ENCODE peak calls at places on chromosomes 13 and 19, in four cellular contexts. One of them, this sample, is unnamed.

GRCh38 chr19:53536223-53536543 is 1.8 kb upstream of the ZNF331 start:
- DNase-seq in AG09309: no peak
- DNase-seq in fibroblast of lung: no peak
- DNase-seq in fibroblast of pulmonary artery: no peak
- DNase-seq in this sample: no peak

GRCh38 chr13:31722684-31723083 is 16.6 kb upstream of the RXFP2 start:
- DNase-seq in fibroblast of lung: peak
- DNase-seq in AG09309: no peak
- DNase-seq in fibroblast of pulmonary artery: peak
- DNase-seq in this sample: peak

GRCh38 chr19:45598267-45599011 is 3.6 kb downstream of the GPR4 start:
- DNase-seq in fibroblast of lung: no peak
- DNase-seq in fibroblast of pulmonary artery: peak
- DNase-seq in AG09309: no peak
- DNase-seq in this sample: peak

GRCh38 chr13:102838982-102839381 is 6.8 kb upstream of the ERCC5 start:
- DNase-seq in AG09309: no peak
- DNase-seq in fibroblast of lung: no peak
- DNase-seq in fibroblast of pulmonary artery: peak
- DNase-seq in this sample: no peak

GRCh38 chr19:18117692-18118378 is 20.3 kb downstream of the MAST3 start:
- DNase-seq in AG09309: no peak
- DNase-seq in fibroblast of pulmonary artery: peak
- DNase-seq in fibroblast of lung: peak
- DNase-seq in this sample: peak

GRCh38 chr13:81017525-81018152 is 676.7 kb upstream of the SPRY2 start:
- DNase-seq in AG09309: peak
- DNase-seq in fibroblast of lung: peak
- DNase-seq in fibroblast of pulmonary artery: peak
- DNase-seq in this sample: peak

GRCh38 chr19:13712767-13713201 is 51.5 kb upstream of the MRI1 start:
- DNase-seq in AG09309: no peak
- DNase-seq in fibroblast of lung: peak
- DNase-seq in fibroblast of pulmonary artery: no peak
- DNase-seq in this sample: no peak

GRCh38 chr13:19882231-19882630 is 18.8 kb upstream of the ZMYM5 start:
- DNase-seq in fibroblast of pulmonary artery: no peak
- DNase-seq in AG09309: no peak
- DNase-seq in fibroblast of lung: no peak
- DNase-seq in this sample: no peak

GRCh38 chr13:25137624-25137892 is 34.5 kb downstream of the AMER2 start:
- DNase-seq in AG09309: no peak
- DNase-seq in fibroblast of pulmonary artery: no peak
- DNase-seq in fibroblast of lung: no peak
- DNase-seq in this sample: no peak

GRCh38 chr13:43129511-43130130 is 106.2 kb downstream of the DNAJC15 start:
- DNase-seq in AG09309: no peak
- DNase-seq in fibroblast of lung: peak
- DNase-seq in fibroblast of pulmonary artery: no peak
- DNase-seq in this sample: no peak

GRCh38 chr13:110156186-110157065 is 150.5 kb downstream of the COL4A1 start:
- DNase-seq in fibroblast of lung: peak
- DNase-seq in fibroblast of pulmonary artery: no peak
- DNase-seq in AG09309: no peak
- DNase-seq in this sample: peak

GRCh38 chr13:50393641-50394040 is 378.4 kb downstream of the KCNRG start:
- DNase-seq in AG09309: no peak
- DNase-seq in fibroblast of lung: peak
- DNase-seq in fibroblast of pulmonary artery: peak
- DNase-seq in this sample: peak

GRCh38 chr13:44302948-44303575 is 70.6 kb upstream of the SERP2 start:
- DNase-seq in fibroblast of lung: peak
- DNase-seq in fibroblast of pulmonary artery: peak
- DNase-seq in AG09309: no peak
- DNase-seq in this sample: no peak

GRCh38 chr13:31160857-31161582 is 684 bp downstream of the HSPH1 start:
- DNase-seq in fibroblast of pulmonary artery: peak
- DNase-seq in AG09309: no peak
- DNase-seq in fibroblast of lung: peak
- DNase-seq in this sample: peak

GRCh38 chr19:40658031-40658430 is 32.4 kb downstream of the NUMBL start:
- DNase-seq in AG09309: no peak
- DNase-seq in fibroblast of lung: no peak
- DNase-seq in fibroblast of pulmonary artery: no peak
- DNase-seq in this sample: no peak

GRCh38 chr19:2540646-2541454 is 64.9 kb downstream of the GADD45B start:
- DNase-seq in AG09309: peak
- DNase-seq in fibroblast of lung: peak
- DNase-seq in fibroblast of pulmonary artery: peak
- DNase-seq in this sample: peak
- TF ChIP-seq CTCF in AG09309: peak
- TF ChIP-seq CTCF in fibroblast of lung: peak
- TF ChIP-seq CTCF in fibroblast of pulmonary artery: peak
- TF ChIP-seq CTCF in this sample: peak

DNA sequence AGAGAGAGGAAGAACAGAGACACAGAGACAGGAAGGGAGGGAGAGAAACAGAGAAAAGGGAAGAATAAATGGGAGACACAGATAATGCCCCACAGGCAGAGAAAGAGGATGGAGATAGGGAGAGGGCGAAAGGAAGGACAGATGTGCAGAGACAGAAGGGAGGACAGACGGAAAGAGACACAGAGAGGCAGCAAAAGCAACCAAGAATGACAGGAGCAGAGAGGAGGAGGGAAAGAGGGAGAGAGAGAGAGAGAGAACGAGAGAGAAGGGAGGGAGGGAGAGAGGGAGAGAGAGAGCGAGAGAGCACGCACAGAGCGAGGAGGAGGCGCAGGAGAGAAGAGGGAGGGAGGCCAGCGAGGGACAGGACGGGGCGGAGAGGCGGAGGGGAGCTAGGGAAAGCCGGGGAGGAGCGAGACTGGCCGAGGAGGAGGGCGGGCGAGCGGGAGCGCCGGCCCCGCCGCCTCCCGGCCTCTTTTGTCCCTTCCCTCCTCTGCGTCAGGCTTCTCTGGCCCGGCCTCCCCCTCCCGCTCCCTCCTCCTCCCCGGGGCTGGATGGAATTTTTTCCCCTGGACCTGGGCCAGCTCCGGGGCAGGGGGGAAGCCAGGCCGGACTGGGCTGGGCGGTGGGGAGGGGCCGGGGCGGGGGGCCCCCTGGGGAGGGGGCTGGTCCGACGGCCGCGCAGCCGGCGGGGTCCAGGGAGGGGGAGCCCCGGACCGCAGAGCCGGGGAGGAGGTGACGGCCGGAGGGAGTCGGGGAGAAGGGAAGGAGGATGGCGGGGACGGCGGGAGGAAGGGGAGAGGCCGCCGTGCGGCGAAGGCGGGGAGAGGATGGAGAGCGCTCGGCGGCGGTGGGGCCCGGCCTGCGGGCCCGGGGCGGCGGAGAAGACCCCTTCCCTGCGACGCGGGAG is 4.2 kb upstream of the SPACA6 start:
- DNase-seq in fibroblast of pulmonary artery: peak
- DNase-seq in AG09309: peak
- DNase-seq in fibroblast of lung: peak
- DNase-seq in this sample: peak
- H3K4me3 ChIP-seq in fibroblast of pulmonary artery: peak
- H3K4me3 ChIP-seq in AG09309: peak
- H3K4me3 ChIP-seq in fibroblast of lung: peak
- H3K4me3 ChIP-seq in this sample: peak

DNA sequence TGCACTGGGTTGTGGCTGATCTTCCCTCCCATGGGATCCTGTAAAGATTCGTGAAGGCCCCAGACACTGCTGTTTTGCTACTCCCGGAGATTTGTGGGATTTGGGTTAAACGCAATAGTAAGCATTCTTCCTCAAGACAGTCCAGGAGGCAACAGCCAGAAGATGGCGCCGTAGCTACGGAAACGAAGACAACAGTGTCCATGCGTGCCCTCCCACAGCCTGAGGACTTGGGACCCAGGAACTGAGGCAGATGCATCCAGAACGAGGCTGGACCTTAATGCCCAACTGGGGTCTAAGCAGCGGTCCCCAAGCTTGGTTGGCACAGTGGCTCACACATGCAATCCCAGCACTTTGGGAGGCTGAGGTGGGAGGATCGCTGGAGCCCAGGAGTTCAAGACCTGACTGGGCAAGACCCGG is 57.6 kb upstream of the ZNF507 start:
- DNase-seq in fibroblast of lung: peak
- DNase-seq in fibroblast of pulmonary artery: peak
- DNase-seq in AG09309: peak
- DNase-seq in this sample: peak
- TF ChIP-seq CTCF in fibroblast of lung: peak
- TF ChIP-seq CTCF in fibroblast of pulmonary artery: peak
- TF ChIP-seq CTCF in AG09309: peak
- TF ChIP-seq CTCF in this sample: peak

GRCh38 chr19:8338835-8339234 is 4.2 kb downstream of the KANK3 start:
- DNase-seq in AG09309: no peak
- DNase-seq in fibroblast of lung: no peak
- DNase-seq in fibroblast of pulmonary artery: no peak
- DNase-seq in this sample: no peak

GRCh38 chr19:8342684-8343482 is at the start of gene KANK3:
- DNase-seq in fibroblast of lung: peak
- DNase-seq in fibroblast of pulmonary artery: peak
- DNase-seq in AG09309: peak
- DNase-seq in this sample: peak

GRCh38 chr19:8337728-8338127 is 5.3 kb downstream of the KANK3 start:
- DNase-seq in fibroblast of lung: no peak
- DNase-seq in fibroblast of pulmonary artery: no peak
- DNase-seq in AG09309: no peak
- DNase-seq in this sample: no peak

GRCh38 chr19:8342316-8342683 is 762 bp downstream of the KANK3 start:
- DNase-seq in fibroblast of lung: no peak
- DNase-seq in AG09309: no peak
- DNase-seq in fibroblast of pulmonary artery: no peak
- DNase-seq in this sample: no peak

GRCh38 chr19:8340341-8341096 is 2.5 kb downstream of the KANK3 start:
- DNase-seq in AG09309: no peak
- DNase-seq in fibroblast of pulmonary artery: peak
- DNase-seq in fibroblast of lung: no peak
- DNase-seq in this sample: no peak
- H3K4me3 ChIP-seq in AG09309: no peak
- H3K4me3 ChIP-seq in fibroblast of pulmonary artery: no peak
- H3K4me3 ChIP-seq in fibroblast of lung: no peak
- H3K4me3 ChIP-seq in this sample: no peak

GRCh38 chr19:8194528-8195275 is 14.5 kb upstream of the CERS4 start:
- DNase-seq in AG09309: no peak
- DNase-seq in fibroblast of pulmonary artery: no peak
- DNase-seq in fibroblast of lung: no peak
- DNase-seq in this sample: no peak

GRCh38 chr19:8196271-8196908 is 12.8 kb upstream of the CERS4 start:
- DNase-seq in fibroblast of pulmonary artery: no peak
- DNase-seq in AG09309: no peak
- DNase-seq in fibroblast of lung: no peak
- DNase-seq in this sample: no peak

GRCh38 chr19:8192227-8192820 is 16.8 kb upstream of the CERS4 start:
- DNase-seq in AG09309: no peak
- DNase-seq in fibroblast of lung: no peak
- DNase-seq in fibroblast of pulmonary artery: no peak
- DNase-seq in this sample: no peak
- TF ChIP-seq CTCF in AG09309: no peak
- TF ChIP-seq CTCF in fibroblast of lung: no peak
- TF ChIP-seq CTCF in fibroblast of pulmonary artery: no peak
- TF ChIP-seq CTCF in this sample: no peak

GRCh38 chr19:342801-343421 is 1.7 kb downstream of the MIER2 start:
- DNase-seq in fibroblast of lung: peak
- DNase-seq in fibroblast of pulmonary artery: peak
- DNase-seq in AG09309: peak
- DNase-seq in this sample: peak
- H3K4me3 ChIP-seq in fibroblast of lung: peak
- H3K4me3 ChIP-seq in fibroblast of pulmonary artery: peak
- H3K4me3 ChIP-seq in AG09309: peak
- H3K4me3 ChIP-seq in this sample: peak

GRCh38 chr19:55487884-55488687 is at the start of gene SSC5D:
- DNase-seq in fibroblast of pulmonary artery: peak
- DNase-seq in AG09309: no peak
- DNase-seq in fibroblast of lung: peak
- DNase-seq in this sample: peak

GRCh38 chr19:55485439-55486011 is 537 bp downstream of the NAT14 start:
- DNase-seq in fibroblast of pulmonary artery: no peak
- DNase-seq in AG09309: no peak
- DNase-seq in fibroblast of lung: no peak
- DNase-seq in this sample: no peak

GRCh38 chr19:55486971-55487883 is 1.0 kb upstream of the SSC5D start:
- DNase-seq in fibroblast of lung: peak
- DNase-seq in AG09309: peak
- DNase-seq in fibroblast of pulmonary artery: peak
- DNase-seq in this sample: peak

GRCh38 chr19:55484571-55485438 is at the start of gene NAT14:
- DNase-seq in AG09309: no peak
- DNase-seq in fibroblast of lung: peak
- DNase-seq in fibroblast of pulmonary artery: peak
- DNase-seq in this sample: peak

DNA sequence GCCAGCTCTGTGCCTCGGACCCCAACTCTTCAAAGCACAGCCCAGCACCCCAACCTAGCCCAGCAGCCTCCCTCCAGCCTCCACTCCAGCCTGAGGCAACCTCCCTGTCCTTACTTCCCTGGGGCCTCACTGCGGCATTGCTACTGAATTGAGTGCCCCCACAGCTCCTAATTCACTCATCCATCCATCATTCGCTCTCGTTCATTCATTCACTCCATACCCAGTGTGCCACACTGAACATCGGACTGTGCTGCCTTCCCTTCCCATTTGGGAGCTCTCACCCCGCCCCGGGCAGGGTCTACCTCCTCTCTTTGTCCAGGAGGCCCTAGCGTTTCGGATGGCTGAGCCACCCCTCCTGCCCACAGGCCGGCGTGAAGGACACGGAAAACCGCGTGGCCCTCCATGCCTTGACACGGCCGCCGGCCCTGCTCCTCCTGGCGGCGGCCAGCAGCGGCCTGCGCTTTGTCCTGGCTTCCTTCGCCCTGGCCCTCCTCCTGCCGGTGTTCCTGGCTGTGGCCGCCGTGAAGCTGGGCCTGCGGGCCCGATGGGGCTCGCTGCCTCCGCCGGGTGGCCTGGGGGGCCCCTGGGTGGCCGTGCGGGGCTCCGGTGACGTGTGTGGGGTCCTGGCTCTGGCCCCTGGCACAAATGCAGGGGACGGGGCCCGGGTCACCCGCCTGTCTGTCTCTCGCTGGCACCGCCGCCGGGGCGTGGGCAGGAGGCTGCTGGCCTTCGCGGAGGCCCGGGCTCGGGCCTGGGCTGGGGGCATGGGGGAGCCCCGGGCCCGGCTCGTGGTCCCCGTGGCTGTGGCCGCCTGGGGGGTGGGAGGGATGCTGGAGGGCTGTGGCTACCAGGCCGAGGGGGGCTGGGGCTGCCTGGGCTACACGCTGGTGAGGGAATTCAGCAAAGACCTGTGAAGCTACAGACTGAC is 1.3 kb downstream of the NAT14 start:
- DNase-seq in fibroblast of lung: no peak
- DNase-seq in fibroblast of pulmonary artery: no peak
- DNase-seq in AG09309: no peak
- DNase-seq in this sample: no peak
- TF ChIP-seq CTCF in fibroblast of lung: no peak
- TF ChIP-seq CTCF in fibroblast of pulmonary artery: no peak
- TF ChIP-seq CTCF in AG09309: peak
- TF ChIP-seq CTCF in this sample: no peak

GRCh38 chr13:37889811-37890210 is 20.2 kb upstream of the TRPC4 start:
- DNase-seq in fibroblast of pulmonary artery: no peak
- DNase-seq in AG09309: no peak
- DNase-seq in fibroblast of lung: no peak
- DNase-seq in this sample: no peak
- H3K4me3 ChIP-seq in fibroblast of pulmonary artery: no peak
- H3K4me3 ChIP-seq in AG09309: no peak
- H3K4me3 ChIP-seq in fibroblast of lung: no peak
- H3K4me3 ChIP-seq in this sample: no peak

GRCh38 chr19:48928164-48929005 is 5.1 kb upstream of the DHDH start:
- DNase-seq in fibroblast of pulmonary artery: peak
- DNase-seq in AG09309: no peak
- DNase-seq in fibroblast of lung: peak
- DNase-seq in this sample: no peak
- TF ChIP-seq CTCF in fibroblast of pulmonary artery: no peak
- TF ChIP-seq CTCF in AG09309: no peak
- TF ChIP-seq CTCF in fibroblast of lung: no peak
- TF ChIP-seq CTCF in this sample: no peak